ENCODE peak calls at places on chromosomes 13 and 19, in seven cellular contexts. One of them, this sample, is unnamed.

GRCh38 chr13:51977606-51978005 is 33.6 kb downstream of the ATP7B start:
- DNase-seq in heart left ventricle: no peak
- DNase-seq in psoas muscle: no peak
- DNase-seq in endothelial cell of umbilical vein: no peak
- DNase-seq in cardiac muscle cell: no peak
- DNase-seq in lower lobe of right lung: no peak
- DNase-seq in IMR-90: no peak
- DNase-seq in this sample: no peak

GRCh38 chr13:93296584-93296983 is 70.0 kb downstream of the GPC6 start:
- DNase-seq in cardiac muscle cell: no peak
- DNase-seq in endothelial cell of umbilical vein: no peak
- DNase-seq in lower lobe of right lung: no peak
- DNase-seq in psoas muscle: no peak
- DNase-seq in heart left ventricle: no peak
- DNase-seq in IMR-90: peak; percentile 7
- DNase-seq in this sample: no peak

GRCh38 chr19:19427935-19428334 is 22.5 kb downstream of the GATAD2A start:
- DNase-seq in lower lobe of right lung: no peak
- DNase-seq in IMR-90: no peak
- DNase-seq in psoas muscle: no peak
- DNase-seq in heart left ventricle: no peak
- DNase-seq in endothelial cell of umbilical vein: no peak
- DNase-seq in cardiac muscle cell: no peak
- DNase-seq in this sample: no peak

GRCh38 chr13:49540552-49540951 is 44.8 kb downstream of the PHF11 start:
- DNase-seq in cardiac muscle cell: peak; percentile 60
- DNase-seq in endothelial cell of umbilical vein: peak; percentile 81
- DNase-seq in IMR-90: peak; percentile 62
- DNase-seq in lower lobe of right lung: no peak
- DNase-seq in psoas muscle: no peak
- DNase-seq in heart left ventricle: no peak
- DNase-seq in this sample: no peak

GRCh38 chr13:42832341-42833153 is 51.2 kb downstream of the FAM216B start:
- DNase-seq in IMR-90: peak; percentile 94
- DNase-seq in heart left ventricle: no peak
- DNase-seq in lower lobe of right lung: no peak
- DNase-seq in endothelial cell of umbilical vein: no peak
- DNase-seq in psoas muscle: no peak
- DNase-seq in cardiac muscle cell: peak; percentile 90
- DNase-seq in this sample: no peak

GRCh38 chr13:96898855-96899254 is 95.4 kb downstream of the OXGR1 start:
- DNase-seq in endothelial cell of umbilical vein: no peak
- DNase-seq in IMR-90: no peak
- DNase-seq in psoas muscle: no peak
- DNase-seq in lower lobe of right lung: no peak
- DNase-seq in cardiac muscle cell: no peak
- DNase-seq in heart left ventricle: no peak
- DNase-seq in this sample: no peak

GRCh38 chr19:6383188-6383587 is 7.5 kb upstream of the PSPN start:
- DNase-seq in psoas muscle: no peak
- DNase-seq in endothelial cell of umbilical vein: no peak
- DNase-seq in lower lobe of right lung: no peak
- DNase-seq in cardiac muscle cell: no peak
- DNase-seq in heart left ventricle: no peak
- DNase-seq in IMR-90: no peak
- DNase-seq in this sample: no peak

GRCh38 chr19:55605637-55606470 is at the start of gene ZNF865:
- DNase-seq in endothelial cell of umbilical vein: peak; percentile 87
- DNase-seq in IMR-90: peak; percentile 87
- DNase-seq in psoas muscle: peak; percentile 82
- DNase-seq in cardiac muscle cell: peak; percentile 92
- DNase-seq in lower lobe of right lung: peak; percentile 82
- DNase-seq in heart left ventricle: peak; percentile 73
- DNase-seq in this sample: peak; percentile 79

GRCh38 chr19:37304190-37304883 is 66.6 kb upstream of the ZNF527 start:
- DNase-seq in lower lobe of right lung: peak; percentile 46
- DNase-seq in psoas muscle: peak; percentile 56
- DNase-seq in heart left ventricle: peak; percentile 80
- DNase-seq in endothelial cell of umbilical vein: no peak
- DNase-seq in cardiac muscle cell: no peak
- DNase-seq in IMR-90: no peak
- DNase-seq in this sample: peak; percentile 30

GRCh38 chr19:39199025-39199424 is 2.3 kb downstream of the NCCRP1 start:
- DNase-seq in psoas muscle: no peak
- DNase-seq in cardiac muscle cell: peak; percentile 81
- DNase-seq in lower lobe of right lung: no peak
- DNase-seq in IMR-90: peak; percentile 63
- DNase-seq in endothelial cell of umbilical vein: peak; percentile 18
- DNase-seq in heart left ventricle: no peak
- DNase-seq in this sample: no peak

GRCh38 chr13:57633141-57633949 is 1.8 kb downstream of the PCDH17 start:
- DNase-seq in psoas muscle: peak; percentile 74
- DNase-seq in heart left ventricle: peak; percentile 75
- DNase-seq in endothelial cell of umbilical vein: peak; percentile 51
- DNase-seq in cardiac muscle cell: peak; percentile 10
- DNase-seq in lower lobe of right lung: peak; percentile 62
- DNase-seq in IMR-90: no peak
- DNase-seq in this sample: peak; percentile 44

GRCh38 chr13:94199135-94199534 is 280.3 kb downstream of the DCT start:
- DNase-seq in cardiac muscle cell: no peak
- DNase-seq in heart left ventricle: no peak
- DNase-seq in lower lobe of right lung: no peak
- DNase-seq in IMR-90: no peak
- DNase-seq in psoas muscle: no peak
- DNase-seq in endothelial cell of umbilical vein: no peak
- DNase-seq in this sample: no peak

GRCh38 chr19:11540642-11541041 is 2.0 kb downstream of the CNN1 start:
- DNase-seq in IMR-90: no peak
- DNase-seq in heart left ventricle: no peak
- DNase-seq in psoas muscle: no peak
- DNase-seq in lower lobe of right lung: no peak
- DNase-seq in cardiac muscle cell: no peak
- DNase-seq in endothelial cell of umbilical vein: no peak
- DNase-seq in this sample: no peak

GRCh38 chr13:94181461-94182107 is 297.9 kb downstream of the DCT start:
- DNase-seq in lower lobe of right lung: no peak
- DNase-seq in endothelial cell of umbilical vein: no peak
- DNase-seq in IMR-90: no peak
- DNase-seq in psoas muscle: no peak
- DNase-seq in cardiac muscle cell: no peak
- DNase-seq in heart left ventricle: no peak
- DNase-seq in this sample: no peak

GRCh38 chr19:45213031-45213430 is 32.2 kb downstream of the EXOC3L2 start:
- DNase-seq in psoas muscle: no peak
- DNase-seq in endothelial cell of umbilical vein: no peak
- DNase-seq in IMR-90: no peak
- DNase-seq in heart left ventricle: no peak
- DNase-seq in lower lobe of right lung: no peak
- DNase-seq in cardiac muscle cell: no peak
- DNase-seq in this sample: no peak
- H3K4me1 ChIP-seq in psoas muscle: no peaks in the 10 kb centered on the region
- H3K4me1 ChIP-seq in endothelial cell of umbilical vein: peaks cover 26% of the 10 kb centered on the region
- H3K4me1 ChIP-seq in IMR-90: peaks cover 3% of the 10 kb centered on the region
- H3K4me1 ChIP-seq in heart left ventricle: peaks cover 25% of the 10 kb centered on the region
- H3K4me1 ChIP-seq in lower lobe of right lung: peaks cover 34% of the 10 kb centered on the region
- H3K4me1 ChIP-seq in cardiac muscle cell: no peaks in the 10 kb centered on the region
- H3K4me1 ChIP-seq in this sample: no peaks in the 10 kb centered on the region

GRCh38 chr13:31236211-31236786 is 36.5 kb downstream of the B3GLCT start:
- DNase-seq in heart left ventricle: no peak
- DNase-seq in cardiac muscle cell: peak; percentile 75
- DNase-seq in endothelial cell of umbilical vein: peak; percentile 38
- DNase-seq in psoas muscle: no peak
- DNase-seq in IMR-90: peak; percentile 54
- DNase-seq in lower lobe of right lung: no peak
- DNase-seq in this sample: no peak
- TF ChIP-seq CTCF in heart left ventricle: peak; percentile 76
- TF ChIP-seq CTCF in cardiac muscle cell: peak; percentile 73
- TF ChIP-seq CTCF in endothelial cell of umbilical vein: peak; percentile 44
- TF ChIP-seq CTCF in psoas muscle: peak; percentile 70
- TF ChIP-seq CTCF in IMR-90: peak; percentile 77
- TF ChIP-seq CTCF in lower lobe of right lung: peak; percentile 64
- TF ChIP-seq CTCF in this sample: peak; percentile 24

DNA sequence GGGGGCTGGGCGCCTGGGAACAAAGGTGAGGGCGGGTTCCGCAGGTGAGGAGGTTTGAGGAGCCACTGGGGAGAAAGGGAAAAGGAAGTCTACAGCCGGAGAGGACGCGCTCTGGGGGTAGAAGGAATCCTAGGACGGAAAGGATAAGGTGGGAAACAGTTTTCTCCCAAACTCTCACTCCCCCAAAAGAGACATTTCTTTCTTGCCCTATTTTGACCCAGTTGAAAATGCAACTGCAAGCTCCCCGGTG is 651 bp upstream of the POLR1D start:
- DNase-seq in IMR-90: no peak
- DNase-seq in lower lobe of right lung: no peak
- DNase-seq in heart left ventricle: no peak
- DNase-seq in endothelial cell of umbilical vein: peak; percentile 69
- DNase-seq in cardiac muscle cell: no peak
- DNase-seq in psoas muscle: no peak
- DNase-seq in this sample: no peak
- H3K4me1 ChIP-seq in IMR-90: no peaks in the 10 kb centered on the region
- H3K4me1 ChIP-seq in lower lobe of right lung: peaks cover 55% of the 10 kb centered on the region
- H3K4me1 ChIP-seq in heart left ventricle: peaks cover 32% of the 10 kb centered on the region
- H3K4me1 ChIP-seq in endothelial cell of umbilical vein: peaks cover 17% of the 10 kb centered on the region
- H3K4me1 ChIP-seq in cardiac muscle cell: peaks cover 23% of the 10 kb centered on the region
- H3K4me1 ChIP-seq in psoas muscle: peaks cover 32% of the 10 kb centered on the region
- H3K4me1 ChIP-seq in this sample: peaks cover 24% of the 10 kb centered on the region

GRCh38 chr19:1163283-1163933 is 10.7 kb downstream of the SBNO2 start:
- DNase-seq in heart left ventricle: peak; percentile 61
- DNase-seq in IMR-90: no peak
- DNase-seq in endothelial cell of umbilical vein: no peak
- DNase-seq in cardiac muscle cell: no peak
- DNase-seq in lower lobe of right lung: peak; percentile 85
- DNase-seq in psoas muscle: peak; percentile 66
- DNase-seq in this sample: no peak

GRCh38 chr19:1163934-1164683 is 10.0 kb downstream of the SBNO2 start:
- DNase-seq in heart left ventricle: peak; percentile 18
- DNase-seq in IMR-90: no peak
- DNase-seq in endothelial cell of umbilical vein: no peak
- DNase-seq in cardiac muscle cell: no peak
- DNase-seq in lower lobe of right lung: peak; percentile 49
- DNase-seq in psoas muscle: peak; percentile 85
- DNase-seq in this sample: no peak

GRCh38 chr19:1166872-1167573 is 7.0 kb downstream of the SBNO2 start:
- DNase-seq in endothelial cell of umbilical vein: no peak
- DNase-seq in psoas muscle: peak; percentile 53
- DNase-seq in heart left ventricle: no peak
- DNase-seq in cardiac muscle cell: no peak
- DNase-seq in IMR-90: no peak
- DNase-seq in lower lobe of right lung: peak; percentile 84
- DNase-seq in this sample: no peak

GRCh38 chr19:1162404-1163282 is 11.4 kb downstream of the SBNO2 start:
- DNase-seq in psoas muscle: no peak
- DNase-seq in IMR-90: no peak
- DNase-seq in lower lobe of right lung: peak; percentile 47
- DNase-seq in endothelial cell of umbilical vein: no peak
- DNase-seq in cardiac muscle cell: no peak
- DNase-seq in heart left ventricle: peak; percentile 21
- DNase-seq in this sample: no peak

DNA sequence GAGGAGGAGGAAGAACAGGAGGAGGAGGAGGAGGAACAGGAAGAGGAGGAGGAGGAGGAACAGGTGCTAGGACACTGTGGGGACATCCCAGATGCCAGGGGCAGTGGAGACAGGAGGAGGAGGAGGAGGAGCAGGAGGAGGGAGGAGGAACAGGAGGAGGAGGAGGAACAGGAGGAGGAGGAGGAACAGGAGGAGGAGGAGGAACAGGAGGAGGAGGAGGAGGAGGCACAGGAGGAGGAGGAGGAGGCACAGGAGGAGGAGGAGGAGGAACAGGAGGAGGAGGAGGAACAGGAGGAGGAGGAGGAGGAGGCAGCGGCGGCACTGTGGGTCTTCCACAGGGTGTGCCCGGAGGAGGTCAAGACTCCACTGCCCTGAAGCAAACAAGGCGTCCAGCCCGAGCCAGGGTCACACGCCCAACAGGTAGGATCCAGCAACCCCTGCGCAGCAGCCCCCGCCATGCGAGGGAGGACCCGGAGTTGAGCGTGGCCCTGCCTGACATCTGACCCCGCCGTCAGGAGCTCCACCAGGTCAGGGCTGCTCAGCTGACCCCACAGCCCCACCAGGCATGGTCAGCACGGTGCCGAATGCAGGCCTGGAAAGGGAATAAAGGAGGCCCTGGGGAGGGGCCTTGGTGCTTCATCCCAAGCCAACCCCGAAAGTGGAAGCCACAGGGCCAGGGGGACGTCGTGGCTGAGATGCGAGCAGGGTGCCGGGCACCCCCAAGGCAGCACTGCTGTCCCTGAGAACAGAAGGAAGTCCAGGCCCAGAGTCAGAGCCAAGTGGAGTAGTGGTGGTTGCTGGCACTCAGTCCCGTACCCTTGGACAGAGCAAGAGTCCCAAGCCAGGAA is 9.2 kb downstream of the SBNO2 start:
- DNase-seq in lower lobe of right lung: peak; percentile 64
- DNase-seq in endothelial cell of umbilical vein: no peak
- DNase-seq in heart left ventricle: peak; percentile 34
- DNase-seq in cardiac muscle cell: no peak
- DNase-seq in psoas muscle: peak; percentile 60
- DNase-seq in IMR-90: no peak
- DNase-seq in this sample: peak; percentile 71
- TF ChIP-seq CTCF in lower lobe of right lung: no peak
- TF ChIP-seq CTCF in endothelial cell of umbilical vein: no peak
- TF ChIP-seq CTCF in heart left ventricle: no peak
- TF ChIP-seq CTCF in cardiac muscle cell: no peak
- TF ChIP-seq CTCF in psoas muscle: no peak
- TF ChIP-seq CTCF in IMR-90: no peak
- TF ChIP-seq CTCF in this sample: no peak

DNA sequence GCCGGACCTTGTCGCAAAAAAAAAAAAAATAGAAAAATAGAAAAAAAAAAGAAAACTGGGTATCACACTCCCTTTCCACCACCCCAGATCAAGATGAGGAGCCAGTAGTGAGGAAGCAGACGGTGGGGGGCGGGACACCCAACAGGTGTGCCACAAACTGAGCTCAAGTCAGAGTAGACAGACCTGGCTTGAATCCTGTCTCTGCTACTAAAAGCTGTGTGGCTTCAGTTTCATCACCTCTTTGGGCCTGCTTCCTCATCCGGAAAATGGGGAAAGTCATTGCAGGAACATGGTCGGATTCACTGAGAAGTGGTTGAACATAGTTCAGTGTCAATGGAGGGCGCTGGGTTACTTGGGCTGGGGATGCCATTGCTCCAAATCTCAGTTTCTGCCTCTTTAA is 2.9 kb downstream of the HIF3A start:
- DNase-seq in heart left ventricle: peak; percentile 43
- DNase-seq in psoas muscle: peak; percentile 8
- DNase-seq in endothelial cell of umbilical vein: no peak
- DNase-seq in IMR-90: no peak
- DNase-seq in lower lobe of right lung: no peak
- DNase-seq in cardiac muscle cell: peak; percentile 38
- DNase-seq in this sample: peak; percentile 64
- H3K4me1 ChIP-seq in heart left ventricle: peaks cover 56% of the 10 kb centered on the region
- H3K4me1 ChIP-seq in psoas muscle: no peaks in the 10 kb centered on the region
- H3K4me1 ChIP-seq in endothelial cell of umbilical vein: peaks cover 38% of the 10 kb centered on the region
- H3K4me1 ChIP-seq in IMR-90: peaks cover 6% of the 10 kb centered on the region
- H3K4me1 ChIP-seq in lower lobe of right lung: peaks cover 77% of the 10 kb centered on the region
- H3K4me1 ChIP-seq in cardiac muscle cell: peaks cover 51% of the 10 kb centered on the region
- H3K4me1 ChIP-seq in this sample: peaks cover 55% of the 10 kb centered on the region